ENCODE peak calls at places on chromosomes 16 and 17, in four cellular contexts. J is HCT116, N is retinal pigment epithelial cell, M is adrenal gland. Z is an unnamed sample.

GRCh38 chr16:4498546-4499195 is 22.5 kb downstream of the HMOX2 start:
- DNase-seq in J (no peak), N (no peak), M (no peak), Z (no peak)

GRCh38 chr16:1288813-1289479 is 20.5 kb upstream of the UBE2I start:
- DNase-seq in J (no peak), N (no peak), M (no peak), Z (no peak)

GRCh38 chr17:1485748-1486376 is 6.6 kb downstream of the MYO1C start:
- DNase-seq in J (no peak), N (no peak), M (peak; percentile 75), Z (no peak)

GRCh38 chr16:55292491-55292890 is 31.5 kb upstream of the IRX6 start:
- DNase-seq in J (no peak), N (no peak), M (no peak), Z (no peak)

GRCh38 chr16:48176635-48177408 is 21.0 kb upstream of the ABCC12 start:
- DNase-seq in J (no peak), N (no peak), M (no peak), Z (no peak)

GRCh38 chr17:77879896-77880280 is 78.6 kb upstream of the TNRC6C start:
- DNase-seq in J (no peak), N (no peak), M (no peak), Z (no peak)

GRCh38 chr16:12392585-12393089 is 411.1 kb downstream of the CPPED1 start:
- DNase-seq in J (no peak), N (no peak), M (no peak), Z (no peak)

GRCh38 chr16:71424626-71425025 is 17.2 kb downstream of the TLE7 start:
- DNase-seq in J (no peak), N (no peak), M (no peak), Z (no peak)

GRCh38 chr17:64038331-64039105 is 18.1 kb upstream of the ICAM2 start:
- DNase-seq in J (no peak), N (no peak), M (peak; percentile 48), Z (no peak)

GRCh38 chr17:8151120-8151640 is 1.0 kb downstream of the PER1 start:
- DNase-seq in J (no peak), N (no peak), M (peak; percentile 96), Z (peak; percentile 51)

GRCh38 chr16:58339452-58339938 is 44.7 kb upstream of the PRSS54 start:
- DNase-seq in J (peak; percentile 42), N (no peak), M (no peak), Z (no peak)

DNA sequence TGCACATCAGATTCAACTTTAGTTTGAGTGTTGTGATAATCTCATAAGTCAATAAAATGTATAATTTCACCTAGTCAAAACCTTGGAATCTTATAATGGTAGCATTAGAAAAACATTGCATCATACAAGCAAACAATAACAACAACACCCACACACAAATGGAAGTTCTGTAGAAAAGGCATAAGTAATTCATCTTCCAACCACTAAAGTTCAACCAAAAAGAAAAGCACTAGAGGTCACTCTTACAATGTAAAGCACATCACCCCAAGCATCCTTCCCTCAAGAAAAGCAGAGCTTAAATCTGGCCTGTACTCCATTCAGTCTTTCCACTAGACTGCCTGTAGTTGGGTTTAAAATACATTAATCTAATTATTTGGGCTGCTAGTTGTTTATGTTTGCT is 1.8 kb downstream of the CNTNAP4 start:
- DNase-seq in J (no peak), N (no peak), M (no peak), Z (no peak)
- TF ChIP-seq CTCF in J (no peak), N (no peak), M (no peak), Z (no peak)

GRCh38 chr17:29620271-29620670 is 2.4 kb downstream of the CORO6 start:
- DNase-seq in J (peak; percentile 33), N (no peak), M (no peak), Z (no peak)

GRCh38 chr17:29617125-29617480 is 5.6 kb downstream of the CORO6 start:
- DNase-seq in J (peak; percentile 67), N (peak; percentile 48), M (peak; percentile 86), Z (no peak)

GRCh38 chr17:29617481-29618271 is 5.0 kb downstream of the CORO6 start:
- DNase-seq in J (peak; percentile 50), N (no peak), M (peak; percentile 83), Z (no peak)

GRCh38 chr17:29619251-29619650 is 3.5 kb downstream of the CORO6 start:
- DNase-seq in J (no peak), N (peak; percentile 49), M (no peak), Z (no peak)

GRCh38 chr17:29618272-29619065 is 4.2 kb downstream of the CORO6 start:
- DNase-seq in J (no peak), N (no peak), M (no peak), Z (no peak)
- H3K4me3 ChIP-seq in J (peak overlapping the region; percentile 50), N (no peak overlapping the region), M (peak overlapping the region; percentile 50), Z (no peak overlapping the region)

GRCh38 chr17:79985951-79986391 is 49.7 kb downstream of the TBC1D16 start:
- DNase-seq in J (no peak), N (no peak), M (no peak), Z (no peak)

GRCh38 chr17:79987890-79988162 is 47.8 kb downstream of the TBC1D16 start:
- DNase-seq in J (no peak), N (no peak), M (no peak), Z (no peak)

GRCh38 chr17:79987187-79987889 is 48.3 kb downstream of the TBC1D16 start:
- DNase-seq in J (peak; percentile 39), N (no peak), M (no peak), Z (no peak)

GRCh38 chr17:79985361-79985760 is 50.3 kb downstream of the TBC1D16 start:
- DNase-seq in J (no peak), N (no peak), M (no peak), Z (no peak)

GRCh38 chr17:79986441-79987186 is 49.1 kb downstream of the TBC1D16 start:
- DNase-seq in J (no peak), N (no peak), M (peak; percentile 87), Z (no peak)
- TF ChIP-seq CTCF in J (no peak), N (no peak), M (no peak), Z (no peak)

GRCh38 chr17:56819431-56820145 is 14.1 kb downstream of the C17orf67 start:
- DNase-seq in J (peak; percentile 85), N (no peak), M (peak; percentile 89), Z (no peak)

GRCh38 chr17:56819030-56819429 is 14.7 kb downstream of the C17orf67 start:
- DNase-seq in J (no peak), N (no peak), M (no peak), Z (no peak)

GRCh38 chr17:56817066-56817465 is 16.7 kb downstream of the C17orf67 start:
- DNase-seq in J (no peak), N (no peak), M (no peak), Z (no peak)

GRCh38 chr17:56812971-56813388 is 20.7 kb downstream of the C17orf67 start:
- DNase-seq in J (no peak), N (no peak), M (no peak), Z (no peak)

GRCh38 chr17:56815711-56816110 is 18.0 kb downstream of the C17orf67 start:
- DNase-seq in J (no peak), N (no peak), M (no peak), Z (peak; percentile 45)
- H3K4me3 ChIP-seq in J (no peak overlapping the region), N (no peak overlapping the region), M (no peak overlapping the region), Z (no peak overlapping the region)